ENCODE peak calls at places on chromosomes 4 and X, in ten cellular contexts. One of them, this sample, is unnamed.

GRCh38 chr4:110514889-110515479 is 39.0 kb downstream of the ENPEP start:
- DNase-seq in left ventricle myocardium superior: no peak
- DNase-seq in Peyer's patch: no peak
- DNase-seq in T1000: no peak
- DNase-seq in iPS-NIHi11: peak; percentile 13
- DNase-seq in cardiac muscle cell: peak; percentile 51
- DNase-seq in lung microvascular endothelial cell: peak; percentile 62
- DNase-seq in astrocyte: peak; percentile 11
- DNase-seq in psoas muscle: no peak
- DNase-seq in GM20000: peak; percentile 10
- DNase-seq in this sample: no peak

GRCh38 chr4:36224969-36225903 is 19.1 kb downstream of the ARAP2 start:
- DNase-seq in cardiac muscle cell: no peak
- DNase-seq in GM20000: no peak
- DNase-seq in lung microvascular endothelial cell: no peak
- DNase-seq in left ventricle myocardium superior: no peak
- DNase-seq in psoas muscle: no peak
- DNase-seq in iPS-NIHi11: no peak
- DNase-seq in astrocyte: no peak
- DNase-seq in T1000: no peak
- DNase-seq in Peyer's patch: no peak
- DNase-seq in this sample: peak; percentile 25

GRCh38 chr4:54909964-54910363 is 215.4 kb downstream of the KDR start:
- DNase-seq in lung microvascular endothelial cell: no peak
- DNase-seq in psoas muscle: no peak
- DNase-seq in astrocyte: no peak
- DNase-seq in Peyer's patch: no peak
- DNase-seq in GM20000: no peak
- DNase-seq in cardiac muscle cell: no peak
- DNase-seq in T1000: no peak
- DNase-seq in iPS-NIHi11: no peak
- DNase-seq in left ventricle myocardium superior: no peak
- DNase-seq in this sample: no peak

GRCh38 chrX:123322531-123322930 is 138.5 kb downstream of the GRIA3 start:
- DNase-seq in GM20000: no peak
- DNase-seq in lung microvascular endothelial cell: no peak
- DNase-seq in astrocyte: no peak
- DNase-seq in iPS-NIHi11: no peak
- DNase-seq in Peyer's patch: no peak
- DNase-seq in left ventricle myocardium superior: no peak
- DNase-seq in psoas muscle: no peak
- DNase-seq in cardiac muscle cell: no peak
- DNase-seq in T1000: no peak
- DNase-seq in this sample: no peak

GRCh38 chr4:113969935-113970334 is 9.5 kb downstream of the ARSJ start:
- DNase-seq in astrocyte: peak; percentile 30
- DNase-seq in iPS-NIHi11: no peak
- DNase-seq in Peyer's patch: no peak
- DNase-seq in lung microvascular endothelial cell: no peak
- DNase-seq in T1000: no peak
- DNase-seq in cardiac muscle cell: peak; percentile 29
- DNase-seq in GM20000: no peak
- DNase-seq in psoas muscle: no peak
- DNase-seq in left ventricle myocardium superior: no peak
- DNase-seq in this sample: no peak

GRCh38 chr4:8469550-8469949 is 29.0 kb downstream of the TRMT44 start:
- DNase-seq in iPS-NIHi11: no peak
- DNase-seq in lung microvascular endothelial cell: no peak
- DNase-seq in cardiac muscle cell: no peak
- DNase-seq in astrocyte: no peak
- DNase-seq in Peyer's patch: no peak
- DNase-seq in T1000: no peak
- DNase-seq in GM20000: no peak
- DNase-seq in psoas muscle: no peak
- DNase-seq in left ventricle myocardium superior: no peak
- DNase-seq in this sample: no peak

GRCh38 chrX:97284531-97284930 is 400.8 kb downstream of the RPA4 start:
- DNase-seq in psoas muscle: no peak
- DNase-seq in iPS-NIHi11: no peak
- DNase-seq in GM20000: no peak
- DNase-seq in astrocyte: no peak
- DNase-seq in T1000: no peak
- DNase-seq in lung microvascular endothelial cell: no peak
- DNase-seq in Peyer's patch: no peak
- DNase-seq in left ventricle myocardium superior: no peak
- DNase-seq in cardiac muscle cell: no peak
- DNase-seq in this sample: no peak

GRCh38 chrX:1077140-1077539 is 135.3 kb downstream of the CRLF2 start:
- DNase-seq in T1000: no peak
- DNase-seq in cardiac muscle cell: no peak
- DNase-seq in left ventricle myocardium superior: no peak
- DNase-seq in Peyer's patch: no peak
- DNase-seq in GM20000: no peak
- DNase-seq in iPS-NIHi11: no peak
- DNase-seq in psoas muscle: no peak
- DNase-seq in lung microvascular endothelial cell: no peak
- DNase-seq in astrocyte: no peak
- DNase-seq in this sample: no peak

GRCh38 chr4:87116230-87116629 is 104.2 kb downstream of the KLHL8 start:
- DNase-seq in lung microvascular endothelial cell: no peak
- DNase-seq in left ventricle myocardium superior: no peak
- DNase-seq in Peyer's patch: no peak
- DNase-seq in T1000: no peak
- DNase-seq in iPS-NIHi11: no peak
- DNase-seq in GM20000: no peak
- DNase-seq in cardiac muscle cell: no peak
- DNase-seq in psoas muscle: no peak
- DNase-seq in astrocyte: peak; percentile 39
- DNase-seq in this sample: no peak

GRCh38 chr4:548976-549375 is 27.1 kb downstream of the TMEM271 start:
- DNase-seq in lung microvascular endothelial cell: no peak
- DNase-seq in T1000: no peak
- DNase-seq in psoas muscle: no peak
- DNase-seq in astrocyte: no peak
- DNase-seq in left ventricle myocardium superior: no peak
- DNase-seq in cardiac muscle cell: no peak
- DNase-seq in GM20000: no peak
- DNase-seq in Peyer's patch: no peak
- DNase-seq in iPS-NIHi11: no peak
- DNase-seq in this sample: no peak

GRCh38 chr4:118410143-118410542 is 57.3 kb upstream of the PRSS12 start:
- DNase-seq in T1000: no peak
- DNase-seq in psoas muscle: no peak
- DNase-seq in cardiac muscle cell: peak; percentile 65
- DNase-seq in iPS-NIHi11: no peak
- DNase-seq in astrocyte: peak; percentile 65
- DNase-seq in left ventricle myocardium superior: no peak
- DNase-seq in Peyer's patch: no peak
- DNase-seq in lung microvascular endothelial cell: no peak
- DNase-seq in GM20000: no peak
- DNase-seq in this sample: no peak

GRCh38 chrX:109995155-109995554 is 7.8 kb upstream of the TMEM164 start:
- DNase-seq in left ventricle myocardium superior: no peak
- DNase-seq in cardiac muscle cell: no peak
- DNase-seq in GM20000: no peak
- DNase-seq in T1000: no peak
- DNase-seq in iPS-NIHi11: no peak
- DNase-seq in astrocyte: no peak
- DNase-seq in psoas muscle: no peak
- DNase-seq in Peyer's patch: no peak
- DNase-seq in lung microvascular endothelial cell: no peak
- DNase-seq in this sample: no peak

GRCh38 chrX:9788908-9789307 is 2.7 kb downstream of the SHROOM2 start:
- DNase-seq in astrocyte: no peak
- DNase-seq in iPS-NIHi11: no peak
- DNase-seq in psoas muscle: no peak
- DNase-seq in T1000: no peak
- DNase-seq in GM20000: no peak
- DNase-seq in Peyer's patch: no peak
- DNase-seq in lung microvascular endothelial cell: peak; percentile 50
- DNase-seq in left ventricle myocardium superior: no peak
- DNase-seq in cardiac muscle cell: peak; percentile 48
- DNase-seq in this sample: no peak

GRCh38 chrX:131763674-131764073 is 219.8 kb downstream of the OR13H1 start:
- DNase-seq in Peyer's patch: no peak
- DNase-seq in left ventricle myocardium superior: no peak
- DNase-seq in astrocyte: peak; percentile 46
- DNase-seq in GM20000: no peak
- DNase-seq in cardiac muscle cell: no peak
- DNase-seq in psoas muscle: peak; percentile 58
- DNase-seq in lung microvascular endothelial cell: peak; percentile 92
- DNase-seq in iPS-NIHi11: no peak
- DNase-seq in T1000: no peak
- DNase-seq in this sample: no peak

GRCh38 chr4:188984518-188984917 is 845.3 kb downstream of the TRIML1 start:
- DNase-seq in psoas muscle: no peak
- DNase-seq in Peyer's patch: no peak
- DNase-seq in lung microvascular endothelial cell: no peak
- DNase-seq in GM20000: no peak
- DNase-seq in cardiac muscle cell: no peak
- DNase-seq in iPS-NIHi11: no peak
- DNase-seq in left ventricle myocardium superior: no peak
- DNase-seq in astrocyte: no peak
- DNase-seq in T1000: no peak
- DNase-seq in this sample: no peak

GRCh38 chr4:124275-125081 is at the start of gene ZNF718:
- DNase-seq in lung microvascular endothelial cell: peak; percentile 99
- DNase-seq in cardiac muscle cell: peak; percentile 98
- DNase-seq in astrocyte: peak; percentile 95
- DNase-seq in T1000: peak; percentile 90
- DNase-seq in left ventricle myocardium superior: peak; percentile 93
- DNase-seq in iPS-NIHi11: peak; percentile 99
- DNase-seq in GM20000: peak; percentile 93
- DNase-seq in Peyer's patch: peak; percentile 90
- DNase-seq in psoas muscle: peak; percentile 90
- DNase-seq in this sample: peak; percentile 87

GRCh38 chrX:16076834-16077233 is 46.5 kb upstream of the GRPR start:
- DNase-seq in psoas muscle: no peak
- DNase-seq in lung microvascular endothelial cell: no peak
- DNase-seq in cardiac muscle cell: no peak
- DNase-seq in GM20000: no peak
- DNase-seq in left ventricle myocardium superior: no peak
- DNase-seq in T1000: no peak
- DNase-seq in Peyer's patch: no peak
- DNase-seq in astrocyte: no peak
- DNase-seq in iPS-NIHi11: no peak
- DNase-seq in this sample: no peak

GRCh38 chrX:18994713-18995112 is 10.8 kb upstream of the PHKA2 start:
- DNase-seq in T1000: peak; percentile 0
- DNase-seq in GM20000: no peak
- DNase-seq in iPS-NIHi11: no peak
- DNase-seq in lung microvascular endothelial cell: no peak
- DNase-seq in psoas muscle: no peak
- DNase-seq in Peyer's patch: no peak
- DNase-seq in cardiac muscle cell: peak; percentile 55
- DNase-seq in left ventricle myocardium superior: no peak
- DNase-seq in astrocyte: peak; percentile 85
- DNase-seq in this sample: no peak

This sample was measured in D341Med.